ENCODE peak calls at places on chromosomes 3 and 15, in ten cellular contexts. C is heart right ventricle; M is stimulated activated naive CD8-positive, alpha-beta T cell treated with anti-CD3 and anti-CD28 coated beads, Interleukin-15, Interleukin-2, amounts not matched to agents 100 U/mL and 50 U/mL, for 24 hours; H is left cardiac atrium; X is left ventricle myocardium superior; Y is HCT116; E is Panc1; T is CD4-positive, alpha-beta T cell; N is gastroesophageal sphincter; Z is upper lobe of right lung. A is an unnamed sample.

GRCh38 chr3:23219552-23219951 is 16.4 kb downstream of the UBE2E2 start:
- ATAC-seq in C (no peak), M (no peak), H (no peak), X (no peak), Y (no peak), E (no peak), T (no peak), N (no peak), Z (no peak), A (no peak)

GRCh38 chr3:185992801-185993467 is 55.1 kb upstream of the TRA2B start:
- ATAC-seq in C (no peak), M (no peak), H (peak), X (peak), Y (no peak), E (no peak), T (no peak), N (peak), Z (peak), A (no peak)

GRCh38 chr3:123586131-123586530 is 1.3 kb upstream of the HACD2 start:
- ATAC-seq in C (no peak), M (peak), H (peak), X (no peak), Y (peak), E (peak), T (no peak), N (no peak), Z (no peak), A (peak)

GRCh38 chr3:151268267-151269235 is 9.8 kb downstream of the P2RY14 start:
- ATAC-seq in C (no peak), M (peak), H (no peak), X (no peak), Y (no peak), E (no peak), T (peak), N (no peak), Z (no peak), A (peak)

GRCh38 chr3:154081305-154081704 is 39.9 kb upstream of the ARHGEF26 start:
- ATAC-seq in C (no peak), M (no peak), H (no peak), X (no peak), Y (no peak), E (no peak), T (no peak), N (no peak), Z (peak), A (no peak)

GRCh38 chr3:171781711-171782127 is 28.6 kb downstream of the PLD1 start:
- ATAC-seq in C (no peak), M (no peak), H (no peak), X (no peak), Y (no peak), E (peak), T (no peak), N (no peak), Z (no peak), A (peak)

GRCh38 chr3:148315756-148316155 is 381.9 kb upstream of the AGTR1 start:
- ATAC-seq in C (no peak), M (no peak), H (no peak), X (no peak), Y (no peak), E (no peak), T (no peak), N (no peak), Z (no peak), A (no peak)

GRCh38 chr3:71119171-71119570 is 464.4 kb downstream of the FOXP1 start:
- ATAC-seq in C (no peak), M (no peak), H (peak), X (peak), Y (no peak), E (no peak), T (peak), N (no peak), Z (no peak), A (peak)

GRCh38 chr15:66692808-66693596 is 9.0 kb upstream of the SMAD6 start:
- ATAC-seq in C (no peak), M (no peak), H (no peak), X (peak), Y (no peak), E (no peak), T (peak), N (no peak), Z (peak), A (peak)

GRCh38 chr3:149955449-149955848 is 15.2 kb downstream of the PFN2 start:
- ATAC-seq in C (no peak), M (no peak), H (no peak), X (no peak), Y (no peak), E (no peak), T (no peak), N (no peak), Z (no peak), A (no peak)

GRCh38 chr3:14216257-14217048 is 37.8 kb downstream of the LSM3 start:
- ATAC-seq in C (peak), M (peak), H (peak), X (peak), Y (peak), E (no peak), T (no peak), N (no peak), Z (peak), A (peak)

GRCh38 chr3:177946965-177947364 is 589.3 kb upstream of the KCNMB2 start:
- ATAC-seq in C (no peak), M (no peak), H (no peak), X (no peak), Y (no peak), E (no peak), T (no peak), N (peak), Z (no peak), A (no peak)

GRCh38 chr3:64561503-64561810 is 126.3 kb downstream of the ADAMTS9 start:
- ATAC-seq in C (no peak), M (no peak), H (peak), X (peak), Y (no peak), E (no peak), T (no peak), N (peak), Z (peak), A (no peak)

GRCh38 chr15:56964182-56964581 is 45.7 kb downstream of the TCF12 start:
- ATAC-seq in C (no peak), M (peak), H (peak), X (peak), Y (no peak), E (no peak), T (peak), N (no peak), Z (no peak), A (peak)

GRCh38 chr3:55474213-55474632 is 12.9 kb downstream of the WNT5A start:
- ATAC-seq in C (no peak), M (no peak), H (no peak), X (no peak), Y (no peak), E (no peak), T (no peak), N (no peak), Z (no peak), A (no peak)

GRCh38 chr15:48754011-48754410 is 56.9 kb downstream of the CEP152 start:
- ATAC-seq in C (no peak), M (no peak), H (no peak), X (no peak), Y (no peak), E (no peak), T (no peak), N (no peak), Z (no peak), A (no peak)

GRCh38 chr3:30167511-30168135 is 438.8 kb upstream of the TGFBR2 start:
- ATAC-seq in C (no peak), M (no peak), H (no peak), X (no peak), Y (peak), E (no peak), T (no peak), N (no peak), Z (no peak), A (no peak)

GRCh38 chr3:119570229-119570628 is 9.1 kb upstream of the ADPRH start:
- ATAC-seq in C (peak), M (no peak), H (peak), X (peak), Y (no peak), E (no peak), T (no peak), N (peak), Z (peak), A (peak)

GRCh38 chr3:127846576-127846975 is 24.3 kb upstream of the MGLL start:
- ATAC-seq in C (no peak), M (no peak), H (no peak), X (no peak), Y (no peak), E (no peak), T (no peak), N (no peak), Z (no peak), A (no peak)

GRCh38 chr3:149516920-149517319 is 42.4 kb downstream of the TM4SF4 start:
- ATAC-seq in C (no peak), M (no peak), H (no peak), X (no peak), Y (no peak), E (no peak), T (no peak), N (no peak), Z (no peak), A (no peak)

GRCh38 chr3:107846282-107846852 is 244.5 kb downstream of the CD47 start:
- ATAC-seq in C (peak), M (no peak), H (peak), X (peak), Y (peak), E (peak), T (no peak), N (no peak), Z (peak), A (peak)

GRCh38 chr15:48352474-48353072 is 21.3 kb downstream of the DUT start:
- ATAC-seq in C (no peak), M (peak), H (peak), X (peak), Y (peak), E (peak), T (peak), N (peak), Z (peak), A (peak)

GRCh38 chr3:4529901-4530588 is 36.9 kb downstream of the ITPR1 start:
- ATAC-seq in C (no peak), M (no peak), H (no peak), X (no peak), Y (no peak), E (no peak), T (no peak), N (no peak), Z (no peak), A (no peak)

GRCh38 chr3:53592862-53593261 is 98.5 kb downstream of the CACNA1D start:
- ATAC-seq in C (no peak), M (no peak), H (no peak), X (no peak), Y (no peak), E (no peak), T (no peak), N (no peak), Z (no peak), A (no peak)

GRCh38 chr3:43005253-43005652 is 26.1 kb downstream of the GASK1A start:
- ATAC-seq in C (no peak), M (no peak), H (no peak), X (no peak), Y (no peak), E (no peak), T (no peak), N (no peak), Z (no peak), A (no peak)

GRCh38 chr3:134348524-134348923 is 25.7 kb downstream of the AMOTL2 start:
- ATAC-seq in C (peak), M (no peak), H (peak), X (peak), Y (peak), E (peak), T (no peak), N (no peak), Z (peak), A (no peak)

GRCh38 chr15:81181220-81181619 is 15.5 kb upstream of the IL16 start:
- ATAC-seq in C (no peak), M (no peak), H (no peak), X (no peak), Y (no peak), E (no peak), T (no peak), N (no peak), Z (no peak), A (no peak)

GRCh38 chr15:100115711-100116090 is 226.1 kb downstream of the ADAMTS17 start:
- ATAC-seq in C (no peak), M (no peak), H (peak), X (no peak), Y (no peak), E (no peak), T (no peak), N (no peak), Z (peak), A (no peak)

GRCh38 chr3:122697952-122698625 is 17.4 kb downstream of the PARP14 start:
- ATAC-seq in C (no peak), M (peak), H (no peak), X (no peak), Y (no peak), E (no peak), T (no peak), N (no peak), Z (peak), A (no peak)

GRCh38 chr15:66456211-66456610 is 41.4 kb downstream of the SNAPC5 start:
- ATAC-seq in C (no peak), M (peak), H (no peak), X (no peak), Y (peak), E (no peak), T (no peak), N (no peak), Z (no peak), A (peak)

GRCh38 chr3:60792287-60792852 is 458.9 kb downstream of the FHIT start:
- ATAC-seq in C (no peak), M (no peak), H (no peak), X (no peak), Y (no peak), E (no peak), T (no peak), N (no peak), Z (no peak), A (no peak)

GRCh38 chr3:158727499-158728377 is 4.5 kb downstream of the RARRES1 start:
- ATAC-seq in C (no peak), M (peak), H (peak), X (peak), Y (peak), E (peak), T (peak), N (no peak), Z (peak), A (peak)

GRCh38 chr15:85785887-85786777 is 8.6 kb downstream of the KLHL25 start:
- ATAC-seq in C (peak), M (peak), H (peak), X (peak), Y (peak), E (peak), T (no peak), N (no peak), Z (peak), A (peak)

GRCh38 chr3:195195321-195196209 is 75.4 kb downstream of the XXYLT1 start:
- ATAC-seq in C (peak), M (no peak), H (peak), X (peak), Y (peak), E (peak), T (no peak), N (no peak), Z (no peak), A (no peak)

GRCh38 chr15:99954361-99955180 is 221.3 kb upstream of the LYSMD4 start:
- ATAC-seq in C (no peak), M (no peak), H (peak), X (no peak), Y (no peak), E (no peak), T (no peak), N (no peak), Z (no peak), A (no peak)

GRCh38 chr3:99232696-99233095 is 331.2 kb upstream of the DCBLD2 start:
- ATAC-seq in C (no peak), M (no peak), H (no peak), X (no peak), Y (no peak), E (no peak), T (no peak), N (no peak), Z (no peak), A (no peak)

GRCh38 chr3:188055388-188055787 is 98.6 kb upstream of the LPP start:
- ATAC-seq in C (no peak), M (no peak), H (no peak), X (no peak), Y (no peak), E (no peak), T (no peak), N (no peak), Z (no peak), A (no peak)

GRCh38 chr15:49439678-49440375 is 16.8 kb downstream of the FGF7 start:
- ATAC-seq in C (no peak), M (no peak), H (no peak), X (no peak), Y (no peak), E (no peak), T (no peak), N (no peak), Z (no peak), A (no peak)

A was measured in activated T-helper 17 cell treated with anti-CD3 and anti-CD28 coated beads, Interleukin-2, amount 50 U/mL, for 72 hours.